ENCODE peak calls at places on chromosomes 16 and 17, in ten cellular contexts. One of them, this sample, is unnamed.

GRCh38 chr16:1260101-1260670 is 4.3 kb downstream of the TPSD1 start:
- DNase-seq in K562: no peak
- DNase-seq in spleen: no peak
- DNase-seq in stomach: no peak
- DNase-seq in HCT116: no peak
- DNase-seq in sigmoid colon: no peak
- DNase-seq in H1: no peak
- DNase-seq in breast epithelium: no peak
- DNase-seq in suprapubic skin: no peak
- DNase-seq in upper lobe of left lung: peak
- DNase-seq in this sample: no peak

GRCh38 chr16:80197790-80198201 is 343.0 kb upstream of the DYNLRB2 start:
- DNase-seq in HCT116: no peak
- DNase-seq in spleen: no peak
- DNase-seq in sigmoid colon: no peak
- DNase-seq in breast epithelium: no peak
- DNase-seq in suprapubic skin: no peak
- DNase-seq in stomach: no peak
- DNase-seq in H1: no peak
- DNase-seq in upper lobe of left lung: no peak
- DNase-seq in K562: no peak
- DNase-seq in this sample: no peak

GRCh38 chr17:21358682-21359482 is 17.3 kb upstream of the KCNJ12 start:
- DNase-seq in HCT116: no peak
- DNase-seq in H1: no peak
- DNase-seq in upper lobe of left lung: no peak
- DNase-seq in suprapubic skin: no peak
- DNase-seq in sigmoid colon: no peak
- DNase-seq in breast epithelium: no peak
- DNase-seq in spleen: no peak
- DNase-seq in stomach: peak
- DNase-seq in K562: no peak
- DNase-seq in this sample: no peak

GRCh38 chr17:1058423-1059130 is 61.6 kb downstream of the TIMM22 start:
- DNase-seq in breast epithelium: no peak
- DNase-seq in upper lobe of left lung: peak
- DNase-seq in H1: no peak
- DNase-seq in stomach: peak
- DNase-seq in spleen: peak
- DNase-seq in suprapubic skin: no peak
- DNase-seq in sigmoid colon: no peak
- DNase-seq in K562: peak
- DNase-seq in HCT116: peak
- DNase-seq in this sample: no peak

GRCh38 chr17:18248300-18248731 is 10.2 kb downstream of the FLII start:
- DNase-seq in upper lobe of left lung: no peak
- DNase-seq in K562: peak
- DNase-seq in H1: no peak
- DNase-seq in sigmoid colon: peak
- DNase-seq in stomach: peak
- DNase-seq in suprapubic skin: no peak
- DNase-seq in spleen: no peak
- DNase-seq in HCT116: no peak
- DNase-seq in breast epithelium: peak
- DNase-seq in this sample: no peak

GRCh38 chr17:50169121-50169764 is 3.4 kb downstream of the SGCA start:
- DNase-seq in spleen: peak
- DNase-seq in upper lobe of left lung: no peak
- DNase-seq in K562: peak
- DNase-seq in breast epithelium: no peak
- DNase-seq in sigmoid colon: no peak
- DNase-seq in H1: no peak
- DNase-seq in suprapubic skin: no peak
- DNase-seq in HCT116: peak
- DNase-seq in stomach: no peak
- DNase-seq in this sample: no peak

GRCh38 chr17:7854851-7855642 is at the start of gene TMEM88:
- DNase-seq in sigmoid colon: peak
- DNase-seq in upper lobe of left lung: peak
- DNase-seq in spleen: peak
- DNase-seq in breast epithelium: no peak
- DNase-seq in HCT116: no peak
- DNase-seq in K562: no peak
- DNase-seq in stomach: no peak
- DNase-seq in H1: no peak
- DNase-seq in suprapubic skin: peak
- DNase-seq in this sample: peak

GRCh38 chr17:20225162-20226115 is 216.3 kb downstream of the SPECC1 start:
- DNase-seq in spleen: no peak
- DNase-seq in H1: no peak
- DNase-seq in K562: no peak
- DNase-seq in stomach: no peak
- DNase-seq in breast epithelium: no peak
- DNase-seq in sigmoid colon: no peak
- DNase-seq in suprapubic skin: no peak
- DNase-seq in upper lobe of left lung: no peak
- DNase-seq in HCT116: no peak
- DNase-seq in this sample: no peak

GRCh38 chr17:561118-561517 is 153.5 kb downstream of the VPS53 start:
- DNase-seq in K562: no peak
- DNase-seq in H1: no peak
- DNase-seq in stomach: no peak
- DNase-seq in breast epithelium: no peak
- DNase-seq in spleen: no peak
- DNase-seq in sigmoid colon: no peak
- DNase-seq in upper lobe of left lung: no peak
- DNase-seq in suprapubic skin: no peak
- DNase-seq in HCT116: no peak
- DNase-seq in this sample: no peak

GRCh38 chr17:80762076-80762475 is 217.4 kb downstream of the RPTOR start:
- DNase-seq in sigmoid colon: peak
- DNase-seq in upper lobe of left lung: no peak
- DNase-seq in stomach: no peak
- DNase-seq in breast epithelium: no peak
- DNase-seq in suprapubic skin: no peak
- DNase-seq in H1: no peak
- DNase-seq in HCT116: no peak
- DNase-seq in spleen: no peak
- DNase-seq in K562: no peak
- DNase-seq in this sample: no peak

GRCh38 chr16:47903470-47903869 is 252.3 kb downstream of the ABCC12 start:
- DNase-seq in H1: no peak
- DNase-seq in breast epithelium: no peak
- DNase-seq in K562: no peak
- DNase-seq in upper lobe of left lung: no peak
- DNase-seq in sigmoid colon: no peak
- DNase-seq in suprapubic skin: no peak
- DNase-seq in stomach: no peak
- DNase-seq in HCT116: no peak
- DNase-seq in spleen: no peak
- DNase-seq in this sample: no peak

GRCh38 chr16:69298261-69298660 is 12.9 kb upstream of the VPS4A start:
- DNase-seq in breast epithelium: no peak
- DNase-seq in sigmoid colon: no peak
- DNase-seq in spleen: no peak
- DNase-seq in stomach: no peak
- DNase-seq in H1: no peak
- DNase-seq in suprapubic skin: no peak
- DNase-seq in HCT116: no peak
- DNase-seq in upper lobe of left lung: no peak
- DNase-seq in K562: no peak
- DNase-seq in this sample: no peak

GRCh38 chr16:11034005-11034404 is 89.6 kb downstream of the CLEC16A start:
- DNase-seq in H1: no peak
- DNase-seq in breast epithelium: peak
- DNase-seq in HCT116: no peak
- DNase-seq in suprapubic skin: no peak
- DNase-seq in K562: no peak
- DNase-seq in stomach: no peak
- DNase-seq in spleen: no peak
- DNase-seq in sigmoid colon: peak
- DNase-seq in upper lobe of left lung: no peak
- DNase-seq in this sample: no peak

GRCh38 chr16:66474750-66475199 is 47.7 kb downstream of the BEAN1 start:
- DNase-seq in K562: no peak
- DNase-seq in spleen: no peak
- DNase-seq in suprapubic skin: peak
- DNase-seq in upper lobe of left lung: no peak
- DNase-seq in breast epithelium: no peak
- DNase-seq in H1: no peak
- DNase-seq in HCT116: no peak
- DNase-seq in sigmoid colon: peak
- DNase-seq in stomach: no peak
- DNase-seq in this sample: no peak

GRCh38 chr17:57557363-57557762 is 187.7 kb downstream of the CCDC182 start:
- DNase-seq in breast epithelium: no peak
- DNase-seq in upper lobe of left lung: no peak
- DNase-seq in H1: no peak
- DNase-seq in spleen: no peak
- DNase-seq in K562: no peak
- DNase-seq in stomach: no peak
- DNase-seq in sigmoid colon: no peak
- DNase-seq in HCT116: no peak
- DNase-seq in suprapubic skin: no peak
- DNase-seq in this sample: no peak

GRCh38 chr17:72407336-72408121 is 286.7 kb downstream of the SOX9 start:
- DNase-seq in suprapubic skin: no peak
- DNase-seq in spleen: no peak
- DNase-seq in HCT116: peak
- DNase-seq in sigmoid colon: peak
- DNase-seq in stomach: peak
- DNase-seq in K562: no peak
- DNase-seq in breast epithelium: peak
- DNase-seq in H1: no peak
- DNase-seq in upper lobe of left lung: no peak
- DNase-seq in this sample: no peak

GRCh38 chr16:11994187-11995119 is 17.9 kb downstream of the SNX29 start:
- DNase-seq in upper lobe of left lung: no peak
- DNase-seq in HCT116: no peak
- DNase-seq in breast epithelium: no peak
- DNase-seq in stomach: no peak
- DNase-seq in suprapubic skin: no peak
- DNase-seq in sigmoid colon: peak
- DNase-seq in K562: peak
- DNase-seq in spleen: peak
- DNase-seq in H1: no peak
- DNase-seq in this sample: no peak

GRCh38 chr16:3122926-3123570 is 10.7 kb downstream of the ZNF205 start:
- DNase-seq in breast epithelium: no peak
- DNase-seq in stomach: no peak
- DNase-seq in H1: no peak
- DNase-seq in HCT116: no peak
- DNase-seq in K562: no peak
- DNase-seq in suprapubic skin: no peak
- DNase-seq in upper lobe of left lung: no peak
- DNase-seq in spleen: no peak
- DNase-seq in sigmoid colon: no peak
- DNase-seq in this sample: no peak

GRCh38 chr16:3127745-3128144 is 7.1 kb upstream of the ZNF213 start:
- DNase-seq in K562: no peak
- DNase-seq in upper lobe of left lung: no peak
- DNase-seq in stomach: no peak
- DNase-seq in spleen: no peak
- DNase-seq in sigmoid colon: no peak
- DNase-seq in H1: peak
- DNase-seq in suprapubic skin: no peak
- DNase-seq in HCT116: no peak
- DNase-seq in breast epithelium: no peak
- DNase-seq in this sample: no peak

GRCh38 chr16:3121843-3122467 is 9.6 kb downstream of the ZNF205 start:
- DNase-seq in upper lobe of left lung: no peak
- DNase-seq in suprapubic skin: no peak
- DNase-seq in K562: no peak
- DNase-seq in H1: no peak
- DNase-seq in sigmoid colon: no peak
- DNase-seq in HCT116: no peak
- DNase-seq in stomach: no peak
- DNase-seq in breast epithelium: no peak
- DNase-seq in spleen: no peak
- DNase-seq in this sample: no peak

GRCh38 chr16:3120435-3120834 is 8.0 kb downstream of the ZNF205 start:
- DNase-seq in sigmoid colon: no peak
- DNase-seq in H1: no peak
- DNase-seq in spleen: no peak
- DNase-seq in HCT116: no peak
- DNase-seq in K562: no peak
- DNase-seq in suprapubic skin: no peak
- DNase-seq in stomach: no peak
- DNase-seq in upper lobe of left lung: peak
- DNase-seq in breast epithelium: no peak
- DNase-seq in this sample: no peak

GRCh38 chr16:3123986-3124886 is 10.6 kb upstream of the ZNF213 start:
- DNase-seq in spleen: peak
- DNase-seq in suprapubic skin: peak
- DNase-seq in sigmoid colon: peak
- DNase-seq in HCT116: peak
- DNase-seq in upper lobe of left lung: peak
- DNase-seq in stomach: peak
- DNase-seq in breast epithelium: peak
- DNase-seq in H1: peak
- DNase-seq in K562: peak
- DNase-seq in this sample: peak
- TF ChIP-seq POLR2A in spleen: no peak
- TF ChIP-seq POLR2A in suprapubic skin: no peak
- TF ChIP-seq POLR2A in sigmoid colon: no peak
- TF ChIP-seq POLR2A in HCT116: peak
- TF ChIP-seq POLR2A in upper lobe of left lung: no peak
- TF ChIP-seq POLR2A in stomach: no peak
- TF ChIP-seq POLR2A in breast epithelium: no peak
- TF ChIP-seq POLR2A in H1: peak
- TF ChIP-seq POLR2A in K562: peak
- TF ChIP-seq POLR2A in this sample: no peak

GRCh38 chr17:34892864-34893263 is 68.4 kb downstream of the CCT6B start:
- DNase-seq in sigmoid colon: no peak
- DNase-seq in stomach: no peak
- DNase-seq in K562: peak
- DNase-seq in H1: peak
- DNase-seq in spleen: no peak
- DNase-seq in upper lobe of left lung: no peak
- DNase-seq in suprapubic skin: no peak
- DNase-seq in breast epithelium: no peak
- DNase-seq in HCT116: peak
- DNase-seq in this sample: no peak
- TF ChIP-seq CTCF in sigmoid colon: no peak
- TF ChIP-seq CTCF in stomach: no peak
- TF ChIP-seq CTCF in K562: peak
- TF ChIP-seq CTCF in H1: peak
- TF ChIP-seq CTCF in spleen: no peak
- TF ChIP-seq CTCF in upper lobe of left lung: no peak
- TF ChIP-seq CTCF in suprapubic skin: peak
- TF ChIP-seq CTCF in breast epithelium: peak
- TF ChIP-seq CTCF in HCT116: peak
- TF ChIP-seq CTCF in this sample: no peak

GRCh38 chr17:38925263-38925995 is at the start of gene LASP1NB:
- DNase-seq in breast epithelium: no peak
- DNase-seq in H1: no peak
- DNase-seq in suprapubic skin: no peak
- DNase-seq in K562: no peak
- DNase-seq in stomach: peak
- DNase-seq in spleen: peak
- DNase-seq in sigmoid colon: no peak
- DNase-seq in upper lobe of left lung: no peak
- DNase-seq in HCT116: no peak
- DNase-seq in this sample: no peak
- TF ChIP-seq POLR2AphosphoS5 in breast epithelium: no peak
- TF ChIP-seq POLR2AphosphoS5 in H1: no peak
- TF ChIP-seq POLR2AphosphoS5 in suprapubic skin: no peak
- TF ChIP-seq POLR2AphosphoS5 in K562: no peak
- TF ChIP-seq POLR2AphosphoS5 in stomach: no peak
- TF ChIP-seq POLR2AphosphoS5 in spleen: no peak
- TF ChIP-seq POLR2AphosphoS5 in sigmoid colon: no peak
- TF ChIP-seq POLR2AphosphoS5 in upper lobe of left lung: no peak
- TF ChIP-seq POLR2AphosphoS5 in HCT116: no peak
- TF ChIP-seq POLR2AphosphoS5 in this sample: no peak

GRCh38 chr17:60169921-60170817 is 20.4 kb downstream of the CA4 start:
- DNase-seq in upper lobe of left lung: no peak
- DNase-seq in K562: no peak
- DNase-seq in stomach: no peak
- DNase-seq in breast epithelium: no peak
- DNase-seq in spleen: no peak
- DNase-seq in H1: no peak
- DNase-seq in sigmoid colon: no peak
- DNase-seq in suprapubic skin: no peak
- DNase-seq in HCT116: no peak
- DNase-seq in this sample: no peak
- TF ChIP-seq POLR2A in upper lobe of left lung: no peak
- TF ChIP-seq POLR2A in K562: no peak
- TF ChIP-seq POLR2A in stomach: no peak
- TF ChIP-seq POLR2A in breast epithelium: no peak
- TF ChIP-seq POLR2A in spleen: no peak
- TF ChIP-seq POLR2A in H1: no peak
- TF ChIP-seq POLR2A in sigmoid colon: no peak
- TF ChIP-seq POLR2A in suprapubic skin: no peak
- TF ChIP-seq POLR2A in HCT116: no peak
- TF ChIP-seq POLR2A in this sample: no peak